ENCODE peak calls at places on chromosome 12, in four cellular contexts. One of them, this sample, is unnamed. For H3K4me1 and H3K36me3, the result is how much of the 10 kb centered on the place peaks cover.

GRCh38 chr12:107317751-107318553 is 224.6 kb upstream of the CRY1 start:
- DNase-seq in endodermal cell: peak
- DNase-seq in right atrium auricular region: peak
- DNase-seq in GM23248: peak
- DNase-seq in this sample: no peak

GRCh38 chr12:28415755-28416154 is 225.5 kb downstream of the CCDC91 start:
- DNase-seq in endodermal cell: no peak
- DNase-seq in right atrium auricular region: no peak
- DNase-seq in GM23248: peak
- DNase-seq in this sample: no peak

GRCh38 chr12:92719674-92720073 is 16.9 kb downstream of the PLEKHG7 start:
- DNase-seq in endodermal cell: no peak
- DNase-seq in right atrium auricular region: no peak
- DNase-seq in GM23248: peak
- DNase-seq in this sample: no peak

GRCh38 chr12:19186722-19187661 is 57.5 kb downstream of the PLEKHA5 start:
- DNase-seq in endodermal cell: no peak
- DNase-seq in right atrium auricular region: no peak
- DNase-seq in GM23248: peak
- DNase-seq in this sample: no peak

GRCh38 chr12:70078161-70078560 is 165.1 kb upstream of the CNOT2 start:
- DNase-seq in endodermal cell: no peak
- DNase-seq in right atrium auricular region: no peak
- DNase-seq in GM23248: no peak
- DNase-seq in this sample: no peak

GRCh38 chr12:98736352-98737326 is 91.5 kb downstream of the APAF1 start:
- DNase-seq in endodermal cell: peak
- DNase-seq in right atrium auricular region: no peak
- DNase-seq in GM23248: no peak
- DNase-seq in this sample: no peak

GRCh38 chr12:7833831-7834230 is 38.9 kb downstream of the SLC2A14 start:
- DNase-seq in endodermal cell: no peak
- DNase-seq in right atrium auricular region: no peak
- DNase-seq in GM23248: peak
- DNase-seq in this sample: no peak

GRCh38 chr12:30694412-30694955 is 1.2 kb downstream of the IPO8 start:
- DNase-seq in endodermal cell: peak
- DNase-seq in right atrium auricular region: no peak
- DNase-seq in GM23248: peak
- DNase-seq in this sample: no peak

GRCh38 chr12:93991882-93992415 is 156.4 kb upstream of the PLXNC1 start:
- DNase-seq in endodermal cell: no peak
- DNase-seq in right atrium auricular region: no peak
- DNase-seq in GM23248: peak
- DNase-seq in this sample: no peak

GRCh38 chr12:89846473-89846872 is 137.8 kb upstream of the ATP2B1 start:
- DNase-seq in endodermal cell: no peak
- DNase-seq in right atrium auricular region: no peak
- DNase-seq in GM23248: no peak
- DNase-seq in this sample: no peak

GRCh38 chr12:14272954-14273910 is 92.2 kb upstream of the ATF7IP start:
- DNase-seq in endodermal cell: no peak
- DNase-seq in right atrium auricular region: no peak
- DNase-seq in GM23248: no peak
- DNase-seq in this sample: no peak

GRCh38 chr12:12115531-12115930 is 44.8 kb downstream of the BCL2L14 start:
- DNase-seq in endodermal cell: no peak
- DNase-seq in right atrium auricular region: no peak
- DNase-seq in GM23248: no peak
- DNase-seq in this sample: no peak

GRCh38 chr12:82896979-82897378 is 210.3 kb downstream of the TMTC2 start:
- DNase-seq in endodermal cell: no peak
- DNase-seq in right atrium auricular region: no peak
- DNase-seq in GM23248: peak
- DNase-seq in this sample: no peak

GRCh38 chr12:24081092-24081529 is 131.6 kb upstream of the SOX5 start:
- DNase-seq in endodermal cell: no peak
- DNase-seq in right atrium auricular region: no peak
- DNase-seq in GM23248: no peak
- DNase-seq in this sample: no peak

GRCh38 chr12:66188584-66189475 is at the start of gene IRAK3:
- DNase-seq in endodermal cell: peak
- DNase-seq in right atrium auricular region: peak
- DNase-seq in GM23248: peak
- DNase-seq in this sample: peak

GRCh38 chr12:41277019-41277770 is 89.1 kb downstream of the PDZRN4 start:
- DNase-seq in endodermal cell: peak
- DNase-seq in right atrium auricular region: no peak
- DNase-seq in GM23248: peak
- DNase-seq in this sample: no peak

GRCh38 chr12:104374806-104375205 is 71.3 kb downstream of the EID3 start:
- DNase-seq in endodermal cell: peak
- DNase-seq in right atrium auricular region: no peak
- DNase-seq in GM23248: no peak
- DNase-seq in this sample: no peak

GRCh38 chr12:77401062-77401461 is 335.7 kb upstream of the E2F7 start:
- DNase-seq in endodermal cell: no peak
- DNase-seq in right atrium auricular region: no peak
- DNase-seq in GM23248: peak
- DNase-seq in this sample: no peak

GRCh38 chr12:12443482-12443881 is 86.6 kb downstream of the BORCS5 start:
- DNase-seq in endodermal cell: no peak
- DNase-seq in right atrium auricular region: peak
- DNase-seq in GM23248: no peak
- DNase-seq in this sample: no peak

GRCh38 chr12:109815874-109816617 is 17.2 kb downstream of the TRPV4 start:
- DNase-seq in endodermal cell: no peak
- DNase-seq in right atrium auricular region: no peak
- DNase-seq in GM23248: no peak
- DNase-seq in this sample: no peak

GRCh38 chr12:57604454-57605307 is at the start of gene DTX3:
- DNase-seq in endodermal cell: peak
- DNase-seq in right atrium auricular region: no peak
- DNase-seq in GM23248: peak
- DNase-seq in this sample: no peak

GRCh38 chr12:11729008-11729407 is 79.5 kb downstream of the ETV6 start:
- DNase-seq in endodermal cell: no peak
- DNase-seq in right atrium auricular region: no peak
- DNase-seq in GM23248: no peak
- DNase-seq in this sample: no peak

GRCh38 chr12:106113042-106113441 is 25.7 kb downstream of the NUAK1 start:
- DNase-seq in endodermal cell: no peak
- DNase-seq in right atrium auricular region: no peak
- DNase-seq in GM23248: peak
- DNase-seq in this sample: no peak

GRCh38 chr12:103782399-103782798 is 58.6 kb downstream of the NT5DC3 start:
- DNase-seq in endodermal cell: no peak
- DNase-seq in right atrium auricular region: no peak
- DNase-seq in GM23248: no peak
- DNase-seq in this sample: no peak

GRCh38 chr12:94650143-94651056 is at the start of gene TMCC3:
- DNase-seq in endodermal cell: peak
- DNase-seq in right atrium auricular region: no peak
- DNase-seq in GM23248: peak
- DNase-seq in this sample: no peak

GRCh38 chr12:57558864-57559263 is 9.0 kb downstream of the KIF5A start:
- DNase-seq in endodermal cell: no peak
- DNase-seq in right atrium auricular region: no peak
- DNase-seq in GM23248: no peak
- DNase-seq in this sample: no peak

GRCh38 chr12:47758834-47759690 is at the start of gene RAPGEF3:
- DNase-seq in endodermal cell: peak
- DNase-seq in right atrium auricular region: peak
- DNase-seq in GM23248: peak
- DNase-seq in this sample: peak

GRCh38 chr12:47758584-47758833 is 171 bp downstream of the RAPGEF3 start:
- DNase-seq in endodermal cell: peak
- DNase-seq in right atrium auricular region: no peak
- DNase-seq in GM23248: no peak
- DNase-seq in this sample: no peak

GRCh38 chr12:47755655-47756562 is 2.8 kb downstream of the RAPGEF3 start:
- DNase-seq in endodermal cell: no peak
- DNase-seq in right atrium auricular region: no peak
- DNase-seq in GM23248: peak
- DNase-seq in this sample: no peak

GRCh38 chr12:47757840-47758583 is 668 bp downstream of the RAPGEF3 start:
- DNase-seq in endodermal cell: peak
- DNase-seq in right atrium auricular region: no peak
- DNase-seq in GM23248: no peak
- DNase-seq in this sample: no peak

GRCh38 chr12:47757360-47757839 is 1.3 kb downstream of the RAPGEF3 start:
- DNase-seq in endodermal cell: no peak
- DNase-seq in right atrium auricular region: no peak
- DNase-seq in GM23248: no peak
- DNase-seq in this sample: no peak
- H3K4me1 ChIP-seq in endodermal cell: under half
- H3K4me1 ChIP-seq in right atrium auricular region: under half
- H3K4me1 ChIP-seq in GM23248: under half
- H3K4me1 ChIP-seq in this sample: half or more

GRCh38 chr12:122526683-122527477 is at the start of the genes KNTC1 and RSRC2:
- DNase-seq in endodermal cell: peak
- DNase-seq in right atrium auricular region: peak
- DNase-seq in GM23248: peak
- DNase-seq in this sample: peak
- H3K36me3 ChIP-seq in endodermal cell: half or more
- H3K36me3 ChIP-seq in right atrium auricular region: under half
- H3K36me3 ChIP-seq in GM23248: under half
- H3K36me3 ChIP-seq in this sample: under half

GRCh38 chr12:6264402-6265037 is 46.0 kb upstream of the PLEKHG6 start:
- DNase-seq in endodermal cell: no peak
- DNase-seq in right atrium auricular region: no peak
- DNase-seq in GM23248: no peak
- DNase-seq in this sample: no peak
- H3K4me1 ChIP-seq in endodermal cell: under half
- H3K4me1 ChIP-seq in right atrium auricular region: under half
- H3K4me1 ChIP-seq in GM23248: under half
- H3K4me1 ChIP-seq in this sample: under half

GRCh38 chr12:111785651-111786050 is 18.9 kb downstream of the ALDH2 start:
- DNase-seq in endodermal cell: no peak
- DNase-seq in right atrium auricular region: no peak
- DNase-seq in GM23248: peak
- DNase-seq in this sample: no peak

GRCh38 chr12:111791507-111791906 is 24.8 kb downstream of the ALDH2 start:
- DNase-seq in endodermal cell: no peak
- DNase-seq in right atrium auricular region: no peak
- DNase-seq in GM23248: no peak
- DNase-seq in this sample: no peak

GRCh38 chr12:111784953-111785352 is 18.2 kb downstream of the ALDH2 start:
- DNase-seq in endodermal cell: no peak
- DNase-seq in right atrium auricular region: no peak
- DNase-seq in GM23248: no peak
- DNase-seq in this sample: no peak

GRCh38 chr12:111789779-111790178 is 23.0 kb downstream of the ALDH2 start:
- DNase-seq in endodermal cell: no peak
- DNase-seq in right atrium auricular region: no peak
- DNase-seq in GM23248: no peak
- DNase-seq in this sample: no peak

GRCh38 chr12:111788178-111788654 is 21.5 kb downstream of the ALDH2 start:
- DNase-seq in endodermal cell: peak
- DNase-seq in right atrium auricular region: no peak
- DNase-seq in GM23248: peak
- DNase-seq in this sample: no peak
- H3K36me3 ChIP-seq in endodermal cell: half or more
- H3K36me3 ChIP-seq in right atrium auricular region: half or more
- H3K36me3 ChIP-seq in GM23248: under half
- H3K36me3 ChIP-seq in this sample: half or more

DNA sequence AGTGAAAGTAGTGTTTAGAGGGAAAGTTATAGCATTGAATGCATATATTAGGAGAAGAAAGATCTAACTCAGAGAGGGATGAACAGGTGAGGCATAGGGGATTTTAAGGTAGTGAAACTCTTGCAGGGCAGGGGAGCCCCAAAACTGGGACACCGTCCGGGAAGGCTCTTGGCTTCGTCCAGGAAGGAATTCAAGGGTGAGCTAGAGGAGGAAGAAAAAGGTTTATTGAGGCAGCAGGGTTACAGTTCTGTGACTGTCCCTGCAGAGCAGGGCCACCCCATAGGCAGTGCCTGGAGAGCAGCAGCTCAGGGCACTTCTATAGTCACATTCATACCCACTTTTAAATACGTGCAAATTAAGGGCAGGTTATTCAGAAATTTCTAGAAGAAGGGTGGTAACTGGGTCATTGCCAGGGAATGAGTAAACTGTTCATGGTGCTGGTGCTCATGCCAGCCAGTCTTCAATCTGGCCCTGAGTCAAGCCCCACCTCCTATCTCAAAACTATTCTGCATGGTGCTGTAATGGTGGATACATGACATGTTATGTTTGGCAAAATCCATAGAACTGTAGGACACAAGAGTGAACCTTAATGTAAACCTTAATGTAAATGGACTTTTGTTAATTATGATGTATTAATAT is 1.2 kb upstream of the OAS1 start:
- DNase-seq in endodermal cell: no peak
- DNase-seq in right atrium auricular region: no peak
- DNase-seq in GM23248: peak
- DNase-seq in this sample: no peak
- H3K4me1 ChIP-seq in endodermal cell: under half
- H3K4me1 ChIP-seq in right atrium auricular region: under half
- H3K4me1 ChIP-seq in GM23248: under half
- H3K4me1 ChIP-seq in this sample: under half

DNA sequence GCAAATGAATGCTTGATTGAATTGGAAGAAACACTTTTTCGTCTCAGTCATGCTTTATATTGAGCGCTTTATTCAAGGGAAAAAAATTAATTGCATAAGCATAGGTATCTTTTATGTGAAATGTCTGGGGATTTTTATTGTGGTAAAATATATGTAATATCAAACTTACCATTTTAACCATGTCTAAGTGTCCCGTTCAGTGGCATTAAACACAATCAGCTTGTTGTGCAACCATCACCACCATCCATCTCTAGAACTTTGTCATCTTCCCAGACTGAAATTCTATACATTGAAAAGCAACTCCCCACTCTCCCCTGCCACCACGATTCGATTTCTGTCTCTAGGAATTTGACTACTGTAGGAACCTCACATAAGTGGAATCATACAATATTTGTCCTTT is 39.8 kb downstream of the PHLDA1 start:
- DNase-seq in endodermal cell: no peak
- DNase-seq in right atrium auricular region: no peak
- DNase-seq in GM23248: no peak
- DNase-seq in this sample: no peak
- H3K36me3 ChIP-seq in endodermal cell: under half
- H3K36me3 ChIP-seq in right atrium auricular region: under half
- H3K36me3 ChIP-seq in GM23248: under half
- H3K36me3 ChIP-seq in this sample: under half

DNA sequence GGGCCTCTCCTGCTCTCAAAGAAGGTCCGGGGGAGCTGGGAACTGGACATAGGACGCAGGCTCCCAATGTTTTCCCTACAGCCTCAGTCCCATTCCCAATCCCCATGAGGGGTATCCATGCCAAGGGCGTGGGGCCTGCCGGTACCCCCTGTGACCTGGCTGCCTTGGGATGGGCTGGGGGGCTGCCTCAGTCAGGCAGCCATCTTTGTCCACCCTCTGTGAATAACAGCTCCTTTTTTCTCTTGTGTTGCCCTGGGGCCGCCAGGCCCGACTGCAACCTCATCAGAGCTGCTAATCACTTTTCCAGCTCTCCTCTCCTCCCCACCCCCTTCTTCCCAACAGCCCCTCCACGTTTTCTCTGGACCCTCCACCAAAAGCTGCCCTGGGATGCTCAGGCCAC is 11.2 kb downstream of the FIGNL2 start:
- DNase-seq in endodermal cell: peak
- DNase-seq in right atrium auricular region: no peak
- DNase-seq in GM23248: no peak
- DNase-seq in this sample: no peak
- H3K4me1 ChIP-seq in endodermal cell: under half
- H3K4me1 ChIP-seq in right atrium auricular region: under half
- H3K4me1 ChIP-seq in GM23248: under half
- H3K4me1 ChIP-seq in this sample: under half

This sample was measured in esophagus muscularis mucosa.